ENCODE peak calls at places on chromosome 12, in nine cellular contexts. U, L, M, O, S, P, K, H and Q are unnamed samples.
A peak's percentile ranks its signal among the peaks of the same experiment; 100 is the strongest.

GRCh38 chr12:108890208-108890607 is 10.3 kb downstream of the DAO start:
- DNase-seq in L (no peak), S (no peak), M (no peak), H (peak; percentile 48), P (no peak), U (no peak), O (no peak), K (no peak), Q (peak; percentile 45)

GRCh38 chr12:14741153-14741552 is 44.8 kb upstream of the GUCY2C start:
- DNase-seq in U (no peak), M (no peak), P (no peak), K (no peak), H (no peak), L (no peak), O (no peak), S (no peak), Q (no peak)

GRCh38 chr12:9668141-9669018 is 1.1 kb upstream of the CLEC2D start:
- DNase-seq in L (no peak), P (no peak), M (no peak), U (no peak), S (no peak), H (no peak), K (no peak), O (no peak), Q (no peak)

GRCh38 chr12:96398422-96399080 is 1.7 kb downstream of the CDK17 start:
- DNase-seq in K (no peak), L (no peak), H (no peak), S (no peak), U (no peak), P (no peak), O (no peak), M (peak; percentile 91), Q (no peak)

GRCh38 chr12:104569348-104570173 is 112.8 kb downstream of the CHST11 start:
- DNase-seq in O (no peak), L (no peak), S (peak; percentile 77), M (peak; percentile 54), H (no peak), P (no peak), U (no peak), K (no peak), Q (no peak)

GRCh38 chr12:124544311-124544970 is 23.0 kb downstream of the NCOR2 start:
- DNase-seq in H (peak; percentile 64), U (no peak), S (no peak), M (no peak), L (no peak), O (no peak), P (no peak), K (no peak), Q (no peak)

GRCh38 chr12:58420496-58420895 is 479.1 kb downstream of the ATP23 start:
- DNase-seq in O (no peak), H (no peak), L (no peak), K (no peak), P (no peak), S (no peak), M (no peak), U (no peak), Q (no peak)

GRCh38 chr12:133226690-133227089 is 9.0 kb downstream of the ANHX start:
- DNase-seq in L (no peak), K (no peak), O (no peak), P (no peak), U (no peak), H (no peak), M (no peak), S (no peak), Q (no peak)

GRCh38 chr12:63163542-63163941 is 12.5 kb upstream of the AVPR1A start:
- DNase-seq in L (no peak), M (no peak), O (no peak), U (no peak), P (no peak), S (no peak), K (no peak), H (no peak), Q (no peak)

GRCh38 chr12:103632554-103633216 is 45.6 kb downstream of the STAB2 start:
- DNase-seq in L (peak; percentile 73), U (peak; percentile 46), S (peak; percentile 35), O (peak; percentile 89), H (peak; percentile 85), M (no peak), P (no peak), K (no peak), Q (peak; percentile 93)

GRCh38 chr12:132176920-132177551 is 32.8 kb downstream of the NOC4L start:
- DNase-seq in K (no peak), L (no peak), O (no peak), S (no peak), U (no peak), P (no peak), H (no peak), M (no peak), Q (no peak)

GRCh38 chr12:76455582-76456345 is 103.8 kb downstream of the OSBPL8 start:
- DNase-seq in O (peak; percentile 42), L (peak; percentile 55), K (no peak), S (no peak), U (no peak), M (peak; percentile 63), P (peak; percentile 34), H (peak; percentile 60), Q (no peak)

GRCh38 chr12:946656-947055 is 2.8 kb downstream of the RAD52 start:
- DNase-seq in L (no peak), U (no peak), P (no peak), O (no peak), S (no peak), M (no peak), H (no peak), K (no peak), Q (no peak)

GRCh38 chr12:1469063-1469462 is 125.3 kb downstream of the FBXL14 start:
- DNase-seq in L (no peak), S (no peak), P (no peak), U (no peak), H (no peak), M (no peak), K (no peak), O (no peak), Q (no peak)